ENCODE peak calls at places on chromosomes 3 and 15, in five cellular contexts. O is CD4-positive, alpha-beta memory T cell; E is stimulated activated CD8-positive, alpha-beta memory T cell treated with anti-CD3 and anti-CD28 coated beads, Interleukin-7, amount 100 ng/mL, for 1 hour; B is AG20443; G is mammary epithelial cell. R is an unnamed sample.

GRCh38 chr3:49414753-49415152 is 2.5 kb downstream of the TCTA start:
- DNase-seq in O (no peak), E (no peak), B (no peak), G (no peak), R (no peak)

GRCh38 chr3:138687236-138687635 is 78.7 kb downstream of the FAIM start:
- DNase-seq in O (no peak), E (no peak), B (peak; percentile 27), G (no peak), R (no peak)

GRCh38 chr3:86938706-86939105 is 52.2 kb downstream of the VGLL3 start:
- DNase-seq in O (no peak), E (no peak), B (peak; percentile 56), G (no peak), R (no peak)

GRCh38 chr15:75862796-75863195 is 19.5 kb downstream of the UBE2Q2 start:
- DNase-seq in O (no peak), E (no peak), B (no peak), G (no peak), R (no peak)

GRCh38 chr3:172341482-172342059 is 106.7 kb downstream of the GHSR start:
- DNase-seq in O (peak; percentile 66), E (no peak), B (peak; percentile 50), G (peak; percentile 50), R (no peak)

GRCh38 chr3:46574263-46574662 is 8.2 kb upstream of the LRRC2 start:
- DNase-seq in O (no peak), E (no peak), B (no peak), G (no peak), R (no peak)

GRCh38 chr3:132253262-132253878 is 63.8 kb upstream of the ACP3 start:
- DNase-seq in O (peak; percentile 5), E (no peak), B (peak; percentile 65), G (peak; percentile 47), R (no peak)

GRCh38 chr3:157785071-157785826 is 282.0 kb upstream of the VEPH1 start:
- DNase-seq in O (no peak), E (no peak), B (peak; percentile 81), G (peak; percentile 82), R (no peak)

GRCh38 chr3:110149763-110150162 is 812.4 kb upstream of the DPPA4 start:
- DNase-seq in O (no peak), E (no peak), B (no peak), G (no peak), R (no peak)

GRCh38 chr3:134311265-134311664 is 60.6 kb upstream of the RYK start:
- DNase-seq in O (no peak), E (no peak), B (peak; percentile 47), G (peak; percentile 37), R (no peak)

GRCh38 chr15:90482124-90483011 is 47.4 kb upstream of the CRTC3 start:
- DNase-seq in O (peak; percentile 48), E (peak; percentile 3), B (peak; percentile 43), G (no peak), R (no peak)

GRCh38 chr15:71115567-71116351 is 488 bp downstream of the THSD4 start:
- DNase-seq in O (no peak), E (no peak), B (peak; percentile 81), G (peak; percentile 60), R (peak; percentile 73)

GRCh38 chr3:71238267-71238985 is 345.1 kb downstream of the FOXP1 start:
- DNase-seq in O (no peak), E (no peak), B (no peak), G (no peak), R (no peak)

GRCh38 chr3:178971614-178972013 is 100.0 kb downstream of the ZMAT3 start:
- DNase-seq in O (no peak), E (no peak), B (no peak), G (peak; percentile 80), R (no peak)

R was measured in upper lobe of left lung.